ENCODE peak calls at places on chromosomes 7 and 10, in ten cellular contexts. N is PC-9; Q is aorta; J is ovary; C is heart left ventricle; H is IMR-90; K is endothelial cell of umbilical vein; G is GM23338; L is CD8-positive, alpha-beta T cell; X is heart right ventricle. I is an unnamed sample. For H3K4me1, the result is how much of the 10 kb centered on the place peaks cover.

GRCh38 chr10:35394934-35395333 is 58.6 kb downstream of the CCNY start:
- DNase-seq in N (no peak), Q (no peak), J (no peak), C (no peak), H (no peak), K (no peak), G (no peak), L (no peak), X (no peak), I (no peak)

GRCh38 chr10:100245484-100246220 is 16.3 kb upstream of the CHUK start:
- DNase-seq in N (no peak), Q (no peak), J (no peak), C (no peak), H (peak), K (no peak), G (no peak), L (no peak), X (no peak), I (no peak)

GRCh38 chr7:158614695-158615094 is 27.1 kb upstream of the PTPRN2 start:
- DNase-seq in N (no peak), Q (no peak), J (no peak), C (no peak), H (peak), K (no peak), G (no peak), L (no peak), X (no peak), I (no peak)

GRCh38 chr10:62264702-62265436 is 3.8 kb downstream of the RTKN2 start:
- DNase-seq in N (peak), Q (no peak), J (no peak), C (no peak), H (peak), K (peak), G (peak), L (no peak), X (no peak), I (peak)

GRCh38 chr7:66735154-66735553 is 5.4 kb upstream of the RABGEF1 start:
- DNase-seq in N (no peak), Q (no peak), J (no peak), C (no peak), H (no peak), K (no peak), G (no peak), L (no peak), X (no peak), I (no peak)

GRCh38 chr10:6135039-6135438 is 46.2 kb downstream of the RBM17 start:
- DNase-seq in N (no peak), Q (peak), J (no peak), C (no peak), H (no peak), K (no peak), G (no peak), L (no peak), X (no peak), I (peak)

GRCh38 chr10:22058195-22058594 is 54.7 kb upstream of the DNAJC1 start:
- DNase-seq in N (no peak), Q (no peak), J (no peak), C (no peak), H (no peak), K (no peak), G (no peak), L (no peak), X (no peak), I (no peak)

GRCh38 chr10:93171837-93172236 is 98.1 kb downstream of the CYP26A1 start:
- DNase-seq in N (no peak), Q (no peak), J (no peak), C (no peak), H (no peak), K (no peak), G (no peak), L (no peak), X (no peak), I (no peak)

GRCh38 chr7:32169236-32169635 is 99.0 kb upstream of the PDE1C start:
- DNase-seq in N (no peak), Q (no peak), J (no peak), C (no peak), H (no peak), K (no peak), G (no peak), L (no peak), X (no peak), I (no peak)

GRCh38 chr10:24622781-24623301 is 100.8 kb downstream of the ARHGAP21 start:
- DNase-seq in N (no peak), Q (no peak), J (no peak), C (no peak), H (peak), K (no peak), G (no peak), L (no peak), X (no peak), I (no peak)

GRCh38 chr10:69572159-69573055 is 815 bp downstream of the NEUROG3 start:
- DNase-seq in N (peak), Q (no peak), J (no peak), C (no peak), H (peak), K (no peak), G (peak), L (no peak), X (no peak), I (no peak)

GRCh38 chr7:116522247-116522646 is 2.6 kb upstream of the CAV1 start:
- DNase-seq in N (peak), Q (no peak), J (no peak), C (no peak), H (peak), K (peak), G (peak), L (no peak), X (no peak), I (no peak)

GRCh38 chr10:30320248-30320647 is 28.8 kb downstream of the MTPAP start:
- DNase-seq in N (no peak), Q (no peak), J (no peak), C (no peak), H (no peak), K (no peak), G (no peak), L (no peak), X (no peak), I (no peak)

GRCh38 chr10:30324448-30325110 is 24.5 kb downstream of the MTPAP start:
- DNase-seq in N (no peak), Q (no peak), J (no peak), C (no peak), H (no peak), K (no peak), G (no peak), L (no peak), X (no peak), I (no peak)
- H3K4me1 ChIP-seq in N (under half), Q (under half), J (under half), C (under half), H (under half), K (under half), G (under half), L (under half), X (under half), I (under half)

GRCh38 chr7:155769701-155770100 is 42.6 kb downstream of the SHH start:
- DNase-seq in N (no peak), Q (no peak), J (no peak), C (no peak), H (no peak), K (no peak), G (no peak), L (no peak), X (no peak), I (no peak)
- H3K4me3 ChIP-seq in N (no peak), Q (no peak), J (no peak), C (no peak), H (no peak), K (no peak), G (no peak), L (no peak), X (no peak), I (no peak)

GRCh38 chr7:81769891-81770818 is at the start of gene HGF:
- DNase-seq in N (no peak), Q (peak), J (peak), C (peak), H (peak), K (peak), G (peak), L (no peak), X (peak), I (no peak)
- H3K4me1 ChIP-seq in N (under half), Q (under half), J (under half), C (under half), H (under half), K (under half), G (under half), L (under half), X (under half), I (under half)

GRCh38 chr7:142496545-142496991 is 238.7 kb upstream of the PRSS58 start:
- DNase-seq in N (peak), Q (no peak), J (no peak), C (no peak), H (peak), K (peak), G (peak), L (no peak), X (no peak), I (peak)
- H3K4me3 ChIP-seq in N (peak), Q (no peak), J (no peak), C (no peak), H (no peak), K (no peak), G (no peak), L (no peak), X (no peak), I (peak)

GRCh38 chr10:124700293-124701037 is 43.7 kb downstream of the FAM53B start:
- DNase-seq in N (no peak), Q (peak), J (no peak), C (no peak), H (no peak), K (no peak), G (no peak), L (no peak), X (no peak), I (no peak)
- H3K4me1 ChIP-seq in N (under half), Q (under half), J (half or more), C (half or more), H (under half), K (under half), G (under half), L (half or more), X (half or more), I (half or more)

I was measured in CD4-positive, CD25-positive, alpha-beta regulatory T cell.